ENCODE peak calls at places on chromosomes 7 and 10, in nine cellular contexts. F is T-cell; L is astrocyte of the spinal cord; P is activated CD4-positive, alpha-beta T cell treated with anti-CD3 and anti-CD28 coated beads for 24 hours; S is GM20000; W is kidney; G is AG09309; N is RWPE1; Y is heart right ventricle. C is an unnamed sample.

GRCh38 chr10:88110822-88111221 is 247.4 kb downstream of the PTEN start:
- DNase-seq in F (no peak), L (no peak), P (no peak), S (no peak), W (no peak), G (no peak), N (no peak), Y (no peak), C (no peak)

GRCh38 chr10:129523031-129523722 is 56.1 kb downstream of the MGMT start:
- DNase-seq in F (no peak), L (no peak), P (no peak), S (no peak), W (no peak), G (no peak), N (no peak), Y (no peak), C (no peak)

GRCh38 chr7:13989944-13990295 is 454 bp upstream of the ETV1 start:
- DNase-seq in F (no peak), L (no peak), P (no peak), S (peak), W (no peak), G (no peak), N (peak), Y (no peak), C (no peak)

GRCh38 chr10:69980672-69981071 is 72.0 kb upstream of the MACROH2A2 start:
- DNase-seq in F (no peak), L (no peak), P (no peak), S (no peak), W (no peak), G (no peak), N (no peak), Y (no peak), C (no peak)

GRCh38 chr10:121362026-121362425 is 236.2 kb downstream of the FGFR2 start:
- DNase-seq in F (no peak), L (no peak), P (no peak), S (no peak), W (no peak), G (no peak), N (no peak), Y (no peak), C (no peak)

GRCh38 chr10:114375082-114375481 is 29.2 kb downstream of the AFAP1L2 start:
- DNase-seq in F (no peak), L (peak), P (no peak), S (no peak), W (no peak), G (no peak), N (no peak), Y (no peak), C (no peak)

GRCh38 chr10:122044045-122044661 is 55.2 kb downstream of the TACC2 start:
- DNase-seq in F (no peak), L (peak), P (no peak), S (no peak), W (no peak), G (no peak), N (no peak), Y (peak), C (no peak)

GRCh38 chr7:6530626-6531491 is 20.4 kb downstream of the GRID2IP start:
- DNase-seq in F (peak), L (no peak), P (peak), S (peak), W (no peak), G (no peak), N (no peak), Y (no peak), C (no peak)